ENCODE peak calls at places on chromosome 18, in six cellular contexts. One of them, this sample, is unnamed.

GRCh38 chr18:79484661-79485621 is 89.2 kb downstream of the NFATC1 start:
- DNase-seq in NCI-H510A: no peak
- DNase-seq in lower leg skin: no peak
- DNase-seq in cardiac septum: peak
- DNase-seq in chondrocyte: peak
- DNase-seq in fibroblast of the aortic adventitia: peak
- DNase-seq in this sample: peak

GRCh38 chr18:26536032-26536431 is 12.3 kb downstream of the KCTD1 start:
- DNase-seq in NCI-H510A: no peak
- DNase-seq in lower leg skin: no peak
- DNase-seq in cardiac septum: no peak
- DNase-seq in chondrocyte: no peak
- DNase-seq in fibroblast of the aortic adventitia: no peak
- DNase-seq in this sample: peak

GRCh38 chr18:70373062-70373519 is 84.2 kb downstream of the SOCS6 start:
- DNase-seq in NCI-H510A: no peak
- DNase-seq in lower leg skin: no peak
- DNase-seq in cardiac septum: no peak
- DNase-seq in chondrocyte: no peak
- DNase-seq in fibroblast of the aortic adventitia: peak
- DNase-seq in this sample: peak

GRCh38 chr18:54532222-54532621 is 58.8 kb upstream of the DYNAP start:
- DNase-seq in NCI-H510A: no peak
- DNase-seq in lower leg skin: no peak
- DNase-seq in cardiac septum: no peak
- DNase-seq in chondrocyte: no peak
- DNase-seq in fibroblast of the aortic adventitia: no peak
- DNase-seq in this sample: no peak

GRCh38 chr18:74083071-74083954 is 64.3 kb downstream of the FBXO15 start:
- DNase-seq in NCI-H510A: no peak
- DNase-seq in lower leg skin: no peak
- DNase-seq in cardiac septum: no peak
- DNase-seq in chondrocyte: no peak
- DNase-seq in fibroblast of the aortic adventitia: no peak
- DNase-seq in this sample: no peak

GRCh38 chr18:58196164-58196563 is 152.1 kb downstream of the NEDD4L start:
- DNase-seq in NCI-H510A: no peak
- DNase-seq in lower leg skin: no peak
- DNase-seq in cardiac septum: no peak
- DNase-seq in chondrocyte: no peak
- DNase-seq in fibroblast of the aortic adventitia: no peak
- DNase-seq in this sample: no peak

GRCh38 chr18:48022531-48023330 is 92.3 kb upstream of the SMAD2 start:
- DNase-seq in NCI-H510A: peak
- DNase-seq in lower leg skin: no peak
- DNase-seq in cardiac septum: no peak
- DNase-seq in chondrocyte: no peak
- DNase-seq in fibroblast of the aortic adventitia: peak
- DNase-seq in this sample: peak

GRCh38 chr18:79047556-79048244 is 21.5 kb upstream of the ATP9B start:
- DNase-seq in NCI-H510A: no peak
- DNase-seq in lower leg skin: no peak
- DNase-seq in cardiac septum: no peak
- DNase-seq in chondrocyte: no peak
- DNase-seq in fibroblast of the aortic adventitia: no peak
- DNase-seq in this sample: no peak

GRCh38 chr18:48575658-48576453 is 37.0 kb downstream of the CTIF start:
- DNase-seq in NCI-H510A: no peak
- DNase-seq in lower leg skin: no peak
- DNase-seq in cardiac septum: no peak
- DNase-seq in chondrocyte: no peak
- DNase-seq in fibroblast of the aortic adventitia: no peak
- DNase-seq in this sample: no peak

GRCh38 chr18:32831781-32832180 is 59.0 kb upstream of the KLHL14 start:
- DNase-seq in NCI-H510A: no peak
- DNase-seq in lower leg skin: no peak
- DNase-seq in cardiac septum: no peak
- DNase-seq in chondrocyte: no peak
- DNase-seq in fibroblast of the aortic adventitia: no peak
- DNase-seq in this sample: no peak

GRCh38 chr18:31162825-31163435 is at the start of gene DSC1:
- DNase-seq in NCI-H510A: no peak
- DNase-seq in lower leg skin: no peak
- DNase-seq in cardiac septum: no peak
- DNase-seq in chondrocyte: no peak
- DNase-seq in fibroblast of the aortic adventitia: no peak
- DNase-seq in this sample: no peak

GRCh38 chr18:74507927-74508326 is 11.8 kb downstream of the CNDP2 start:
- DNase-seq in NCI-H510A: no peak
- DNase-seq in lower leg skin: no peak
- DNase-seq in cardiac septum: no peak
- DNase-seq in chondrocyte: no peak
- DNase-seq in fibroblast of the aortic adventitia: no peak
- DNase-seq in this sample: no peak

GRCh38 chr18:50749421-50749820 is 70.4 kb downstream of the MRO start:
- DNase-seq in NCI-H510A: no peak
- DNase-seq in lower leg skin: no peak
- DNase-seq in cardiac septum: no peak
- DNase-seq in chondrocyte: no peak
- DNase-seq in fibroblast of the aortic adventitia: no peak
- DNase-seq in this sample: no peak

GRCh38 chr18:50158866-50159653 is 35.9 kb downstream of the MYO5B start:
- DNase-seq in NCI-H510A: peak
- DNase-seq in lower leg skin: no peak
- DNase-seq in cardiac septum: no peak
- DNase-seq in chondrocyte: no peak
- DNase-seq in fibroblast of the aortic adventitia: no peak
- DNase-seq in this sample: no peak

GRCh38 chr18:76544511-76545350 is 49.7 kb upstream of the ZNF516 start:
- DNase-seq in NCI-H510A: no peak
- DNase-seq in lower leg skin: no peak
- DNase-seq in cardiac septum: no peak
- DNase-seq in chondrocyte: peak
- DNase-seq in fibroblast of the aortic adventitia: no peak
- DNase-seq in this sample: no peak

GRCh38 chr18:8730080-8730827 is 24.9 kb downstream of the MTCL1 start:
- DNase-seq in NCI-H510A: no peak
- DNase-seq in lower leg skin: peak
- DNase-seq in cardiac septum: peak
- DNase-seq in chondrocyte: no peak
- DNase-seq in fibroblast of the aortic adventitia: peak
- DNase-seq in this sample: peak

GRCh38 chr18:49728542-49728941 is 84.8 kb downstream of the ACAA2 start:
- DNase-seq in NCI-H510A: no peak
- DNase-seq in lower leg skin: no peak
- DNase-seq in cardiac septum: no peak
- DNase-seq in chondrocyte: no peak
- DNase-seq in fibroblast of the aortic adventitia: peak
- DNase-seq in this sample: peak

GRCh38 chr18:74226156-74226555 is 65.6 kb downstream of the CYB5A start:
- DNase-seq in NCI-H510A: no peak
- DNase-seq in lower leg skin: no peak
- DNase-seq in cardiac septum: no peak
- DNase-seq in chondrocyte: no peak
- DNase-seq in fibroblast of the aortic adventitia: no peak
- DNase-seq in this sample: peak

GRCh38 chr18:55248497-55248896 is 289.2 kb upstream of the CCDC68 start:
- DNase-seq in NCI-H510A: no peak
- DNase-seq in lower leg skin: no peak
- DNase-seq in cardiac septum: no peak
- DNase-seq in chondrocyte: no peak
- DNase-seq in fibroblast of the aortic adventitia: no peak
- DNase-seq in this sample: no peak

GRCh38 chr18:22667616-22668422 is 250.1 kb upstream of the CTAGE1 start:
- DNase-seq in NCI-H510A: no peak
- DNase-seq in lower leg skin: no peak
- DNase-seq in cardiac septum: no peak
- DNase-seq in chondrocyte: no peak
- DNase-seq in fibroblast of the aortic adventitia: peak
- DNase-seq in this sample: peak